ENCODE peak calls at places on chromosomes 7 and 10, in four cellular contexts. C is CD14-positive monocyte, X is cardiac fibroblast, V is heart left ventricle. M is an unnamed sample.

GRCh38 chr10:33398796-33399195 is 64.3 kb upstream of the NRP1 start:
- DNase-seq in C (no peak), X (no peak), V (no peak), M (no peak)

GRCh38 chr10:89053555-89053954 is 63.0 kb downstream of the FAS start:
- DNase-seq in X (no peak), C (no peak), V (peak), M (no peak)

GRCh38 chr7:123492485-123492884 is 41.9 kb downstream of the IQUB start:
- DNase-seq in C (no peak), X (no peak), V (no peak), M (no peak)

GRCh38 chr7:31958216-31958615 is 112.0 kb downstream of the PDE1C start:
- DNase-seq in X (peak), V (no peak), C (no peak), M (no peak)

GRCh38 chr10:112899396-112900065 is 50.5 kb upstream of the TCF7L2 start:
- DNase-seq in X (no peak), V (no peak), C (no peak), M (no peak)

GRCh38 chr10:43229208-43230061 is 37.4 kb downstream of the RASGEF1A start:
- DNase-seq in C (peak), X (no peak), V (peak), M (peak)

GRCh38 chr10:127553431-127553830 is 4.3 kb downstream of the NPS start:
- DNase-seq in C (no peak), X (no peak), V (no peak), M (no peak)

GRCh38 chr7:116777613-116778380 is 84.6 kb upstream of the CAPZA2 start:
- DNase-seq in X (peak), C (no peak), V (no peak), M (no peak)

GRCh38 chr10:124949543-124949942 is 7.6 kb downstream of the ZRANB1 start:
- DNase-seq in X (peak), C (no peak), V (no peak), M (no peak)

GRCh38 chr7:1160665-1161010 is 642 bp upstream of the ZFAND2A start:
- DNase-seq in X (peak), C (no peak), V (peak), M (no peak)

GRCh38 chr10:42953684-42954674 is 122.9 kb upstream of the RET start:
- DNase-seq in V (no peak), C (no peak), X (no peak), M (peak)

GRCh38 chr10:106722524-106722923 is 442.0 kb downstream of the SORCS1 start:
- DNase-seq in C (no peak), X (no peak), V (no peak), M (no peak)
- TF ChIP-seq CTCF in C (no peak), X (no peak), V (peak), M (no peak)

GRCh38 chr7:50656141-50656895 is 91.1 kb upstream of the DDC start:
- DNase-seq in X (no peak), V (no peak), C (no peak), M (no peak)

GRCh38 chr7:50658696-50659095 is 93.5 kb upstream of the DDC start:
- DNase-seq in X (no peak), C (no peak), V (no peak), M (no peak)

GRCh38 chr7:50655490-50655889 is 90.3 kb upstream of the DDC start:
- DNase-seq in V (no peak), C (no peak), X (no peak), M (no peak)

GRCh38 chr7:50657912-50658311 is 92.7 kb upstream of the DDC start:
- DNase-seq in X (no peak), C (no peak), V (no peak), M (no peak)

GRCh38 chr7:50657341-50657873 is 92.2 kb upstream of the DDC start:
- DNase-seq in V (no peak), C (no peak), X (peak), M (no peak)
- TF ChIP-seq CTCF in V (no peak), C (no peak), X (peak), M (peak)

DNA sequence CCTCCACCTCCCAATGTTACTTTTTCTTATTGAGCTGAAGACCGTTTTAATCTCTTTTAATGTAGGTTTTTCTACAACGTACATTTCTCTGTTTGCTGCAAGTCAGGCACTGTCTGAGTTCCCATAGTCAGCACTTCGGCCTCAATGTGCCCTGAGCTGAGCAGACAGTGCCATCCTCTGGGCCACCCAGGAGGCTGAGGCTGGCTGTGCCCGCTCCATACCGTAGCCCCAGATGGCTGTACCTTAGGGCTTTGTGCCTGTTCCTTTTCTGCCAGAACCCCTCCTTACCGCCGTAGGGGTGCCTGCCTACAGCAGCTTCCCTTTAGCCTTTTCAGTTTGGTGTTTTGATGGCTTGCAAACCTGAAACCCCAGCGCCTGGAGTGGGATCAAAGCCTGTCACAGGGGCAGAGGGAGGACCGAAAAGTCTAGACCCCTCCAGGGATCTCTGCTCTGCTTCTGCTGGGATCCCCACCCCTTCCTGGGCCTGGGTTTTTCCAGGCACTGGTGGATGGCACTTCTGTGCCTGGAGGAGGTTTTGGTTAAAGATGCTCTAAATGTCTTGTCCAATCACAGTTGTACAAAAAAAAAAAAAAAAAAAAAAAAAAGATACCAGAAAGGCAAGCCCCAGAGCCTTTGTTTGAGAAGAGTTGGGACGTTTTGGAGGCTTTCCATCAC is 9.0 kb downstream of the AGAP3 start:
- DNase-seq in C (no peak), V (no peak), X (no peak), M (no peak)
- TF ChIP-seq CTCF in C (no peak), V (no peak), X (no peak), M (peak)

DNA sequence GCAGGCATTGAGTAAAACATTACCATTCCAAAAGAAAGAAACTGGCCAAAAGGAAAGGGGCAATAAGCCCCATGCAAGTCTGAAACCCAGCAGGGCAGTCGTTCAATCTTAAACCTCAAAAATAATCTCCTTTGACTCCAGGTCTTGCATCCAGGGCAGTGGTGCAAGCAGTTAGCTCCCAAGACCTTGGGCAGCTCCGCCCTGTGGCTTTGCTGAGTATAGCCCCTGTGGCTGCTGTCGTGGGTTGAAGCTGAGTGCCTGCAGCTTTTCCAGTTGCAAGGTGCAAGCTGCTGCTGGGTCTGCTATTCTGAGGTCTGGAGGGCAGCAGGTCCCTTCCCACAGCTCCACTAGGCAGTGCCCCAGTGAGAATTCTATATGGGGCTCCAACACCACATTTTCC is 580.1 kb upstream of the AUTS2 start:
- DNase-seq in V (no peak), X (no peak), C (no peak), M (no peak)
- TF ChIP-seq CTCF in V (no peak), X (no peak), C (no peak), M (peak)

GRCh38 chr7:150874401-150875198 is 22.3 kb downstream of the AOC1 start:
- DNase-seq in V (no peak), C (no peak), X (no peak), M (no peak)

GRCh38 chr7:150879345-150879744 is 27.0 kb downstream of the AOC1 start:
- DNase-seq in V (no peak), X (peak), C (no peak), M (no peak)

GRCh38 chr7:150876817-150877526 is 24.7 kb downstream of the AOC1 start:
- DNase-seq in V (peak), C (no peak), X (peak), M (no peak)

GRCh38 chr7:150877545-150877944 is 25.2 kb downstream of the AOC1 start:
- DNase-seq in C (no peak), X (no peak), V (no peak), M (no peak)

GRCh38 chr7:150875791-150876190 is 23.5 kb downstream of the AOC1 start:
- DNase-seq in V (no peak), X (no peak), C (no peak), M (no peak)
- TF ChIP-seq CTCF in V (no peak), X (no peak), C (no peak), M (no peak)

GRCh38 chr10:86646532-86646931 is 7.8 kb upstream of the OPN4 start:
- DNase-seq in C (no peak), X (no peak), V (no peak), M (no peak)

GRCh38 chr10:86645111-86645445 is 9.3 kb upstream of the OPN4 start:
- DNase-seq in C (no peak), V (no peak), X (no peak), M (no peak)

GRCh38 chr10:86642499-86642898 is 11.8 kb upstream of the OPN4 start:
- DNase-seq in V (no peak), C (no peak), X (no peak), M (no peak)

GRCh38 chr10:86644412-86645110 is 9.8 kb upstream of the OPN4 start:
- DNase-seq in X (no peak), V (peak), C (no peak), M (no peak)

GRCh38 chr10:86642021-86642420 is 12.3 kb upstream of the OPN4 start:
- DNase-seq in X (no peak), V (no peak), C (no peak), M (no peak)
- TF ChIP-seq CTCF in X (no peak), V (no peak), C (no peak), M (peak)